ENCODE peak calls at places on chromosomes 12 and 14, in five cellular contexts. C is naive thymus-derived CD8-positive, alpha-beta T cell; N is astrocyte of the cerebellum; O is iPS-NIHi11; P is tibial artery. X is an unnamed sample.

GRCh38 chr14:41859336-41859735 is 252.7 kb downstream of the LRFN5 start:
- DNase-seq in O (no peak), N (no peak), P (no peak), C (no peak), X (no peak)

GRCh38 chr12:105083551-105084105 is 630 bp downstream of the ALDH1L2 start:
- DNase-seq in P (peak), N (no peak), O (no peak), C (no peak), X (peak)

GRCh38 chr12:5567021-5567744 is 135.3 kb downstream of the NTF3 start:
- DNase-seq in O (no peak), N (no peak), C (no peak), P (no peak), X (no peak)

GRCh38 chr12:79255326-79255725 is 390.8 kb downstream of the SYT1 start:
- DNase-seq in N (peak), O (no peak), P (no peak), C (no peak), X (no peak)

GRCh38 chr14:102723650-102724049 is 53.6 kb upstream of the TRAF3 start:
- DNase-seq in O (no peak), C (no peak), P (no peak), N (no peak), X (no peak)

GRCh38 chr12:124032265-124032886 is 59.4 kb downstream of the ZNF664 start:
- DNase-seq in C (no peak), O (peak), N (peak), P (no peak), X (no peak)

GRCh38 chr14:63245893-63246292 is 41.6 kb downstream of the RHOJ start:
- DNase-seq in O (no peak), P (no peak), C (no peak), N (no peak), X (no peak)

GRCh38 chr12:20101046-20101445 is 267.3 kb upstream of the PDE3A start:
- DNase-seq in O (no peak), C (no peak), P (peak), N (no peak), X (no peak)

GRCh38 chr12:275784-276183 is 13.1 kb upstream of the SLC6A13 start:
- DNase-seq in O (no peak), P (no peak), C (no peak), N (no peak), X (no peak)

GRCh38 chr12:114898159-114898558 is 214.2 kb upstream of the TBX3 start:
- DNase-seq in N (no peak), C (no peak), P (no peak), O (no peak), X (no peak)

GRCh38 chr12:78802593-78802992 is 62.0 kb upstream of the SYT1 start:
- DNase-seq in C (no peak), P (no peak), N (peak), O (no peak), X (peak)

GRCh38 chr14:52553671-52554575 is 1.3 kb downstream of the GPR137C start:
- DNase-seq in C (peak), N (peak), P (peak), O (peak), X (peak)

GRCh38 chr12:19404232-19404880 is 34.9 kb upstream of the AEBP2 start:
- DNase-seq in C (no peak), P (no peak), N (no peak), O (no peak), X (no peak)

GRCh38 chr14:77109656-77110055 is 11.6 kb downstream of the CIPC start:
- DNase-seq in C (no peak), P (no peak), O (no peak), N (no peak), X (no peak)

GRCh38 chr12:122874081-122874480 is 21.8 kb downstream of the VPS37B start:
- DNase-seq in C (no peak), N (no peak), O (no peak), P (peak), X (no peak)

GRCh38 chr12:120361506-120362208 is 7.3 kb downstream of the MSI1 start:
- DNase-seq in N (peak), O (peak), C (peak), P (no peak), X (peak)

GRCh38 chr14:105481886-105482454 is 4.7 kb upstream of the CRIP1 start:
- DNase-seq in O (peak), N (peak), P (peak), C (peak), X (peak)

GRCh38 chr12:45130881-45131281 is 80.0 kb upstream of the DBX2 start:
- DNase-seq in N (peak), C (no peak), O (peak), P (no peak), X (peak)

GRCh38 chr12:46456356-46457334 is 84.1 kb upstream of the SLC38A2 start:
- DNase-seq in P (no peak), C (no peak), O (no peak), N (no peak), X (no peak)

X was measured in AG04450.